ENCODE peak calls at places on chromosomes 2 and 18, in nine cellular contexts. W is activated T-cell treated with anti-CD3 and anti-CD28 coated beads, Interleukin-2, amount 50 U/mL, for 72 hours; G is EH; B is mucosa of gallbladder; M is left cardiac atrium; F is transverse colon; I is OCI-M1; T is T-helper 1 cell; L is activated CD8-positive, alpha-beta memory T cell treated with anti-CD3 and anti-CD28 coated beads, Interleukin-2, amount 50 U/mL, for 48 hours. V is an unnamed sample.

GRCh38 chr18:22683786-22684185 is 249.3 kb upstream of the RBBP8 start:
- DNase-seq in W (no peak), G (no peak), B (no peak), M (no peak), F (no peak), I (no peak), T (no peak), L (no peak), V (no peak)

GRCh38 chr2:117396161-117396560 is 418.3 kb upstream of the DDX18 start:
- DNase-seq in W (no peak), G (no peak), B (no peak), M (no peak), F (no peak), I (no peak), T (no peak), L (no peak), V (no peak)

GRCh38 chr18:2655954-2656236 is 369 bp downstream of the SMCHD1 start:
- DNase-seq in W (no peak), G (no peak), B (no peak), M (no peak), F (no peak), I (no peak), T (no peak), L (no peak), V (peak)

GRCh38 chr2:226661789-226662545 is 137.7 kb downstream of the IRS1 start:
- DNase-seq in W (no peak), G (peak), B (peak), M (peak), F (no peak), I (peak), T (no peak), L (no peak), V (no peak)

GRCh38 chr2:238643400-238643907 is 204.4 kb upstream of the TWIST2 start:
- DNase-seq in W (no peak), G (no peak), B (no peak), M (no peak), F (no peak), I (no peak), T (no peak), L (no peak), V (no peak)

GRCh38 chr18:316391-316790 is 48.5 kb upstream of the THOC1 start:
- DNase-seq in W (no peak), G (no peak), B (no peak), M (no peak), F (no peak), I (no peak), T (no peak), L (no peak), V (no peak)

GRCh38 chr2:239323473-239323872 is 77.3 kb downstream of the HDAC4 start:
- DNase-seq in W (no peak), G (no peak), B (no peak), M (peak), F (no peak), I (no peak), T (no peak), L (peak), V (no peak)

GRCh38 chr2:135775420-135775819 is 33.8 kb downstream of the UBXN4 start:
- DNase-seq in W (no peak), G (peak), B (no peak), M (peak), F (no peak), I (no peak), T (no peak), L (no peak), V (no peak)

GRCh38 chr18:36337679-36338419 is 40.3 kb downstream of the FHOD3 start:
- DNase-seq in W (no peak), G (no peak), B (no peak), M (no peak), F (no peak), I (no peak), T (no peak), L (no peak), V (no peak)

V was measured in progenitor cell of endocrine pancreas.